ENCODE peak calls at places on chromosome 10, in four cellular contexts. T is stimulated activated CD4-positive, alpha-beta T cell treated with anti-CD3 and anti-CD28 coated beads, Interleukin-2, amount 100 ng/mL, for 48 hours; S is NCI-H446; V is activated CD4-positive, alpha-beta T cell treated with anti-CD3 and anti-CD28 coated beads, Interleukin-2, amount 10 ng/mL, durations not matched to agents 7 days and 5 days. F is an unnamed sample.

GRCh38 chr10:13709931-13710690 is 123.3 kb downstream of the PRPF18 start:
- DNase-seq in T (no peak), S (peak), V (no peak), F (no peak)

GRCh38 chr10:131870411-131870810 is 30.4 kb upstream of the PPP2R2D start:
- DNase-seq in T (no peak), S (no peak), V (no peak), F (no peak)

GRCh38 chr10:11756766-11757315 is 14.7 kb downstream of the ECHDC3 start:
- DNase-seq in T (no peak), S (no peak), V (no peak), F (no peak)

GRCh38 chr10:109988231-109988630 is 19.6 kb upstream of the ADD3 start:
- DNase-seq in T (no peak), S (no peak), V (no peak), F (no peak)

GRCh38 chr10:566241-566885 is 123.1 kb downstream of the DIP2C start:
- DNase-seq in T (no peak), S (no peak), V (no peak), F (peak)

GRCh38 chr10:48194830-48195229 is 79.7 kb downstream of the FRMPD2 start:
- DNase-seq in T (no peak), S (no peak), V (no peak), F (no peak)

GRCh38 chr10:8404721-8405120 is 350.2 kb downstream of the GATA3 start:
- DNase-seq in T (no peak), S (no peak), V (peak), F (peak)

GRCh38 chr10:19719320-19719719 is 96.9 kb upstream of the PLXDC2 start:
- DNase-seq in T (no peak), S (no peak), V (no peak), F (no peak)

GRCh38 chr10:78248651-78249464 is 215.2 kb downstream of the RPS24 start:
- DNase-seq in T (no peak), S (no peak), V (no peak), F (no peak)

GRCh38 chr10:47187592-47187991 is 112.4 kb upstream of the GDF10 start:
- DNase-seq in T (no peak), S (no peak), V (no peak), F (no peak)

GRCh38 chr10:71921319-71922027 is 42.7 kb upstream of the CHST3 start:
- DNase-seq in T (no peak), S (peak), V (no peak), F (no peak)

GRCh38 chr10:75647675-75648074 is 216.3 kb downstream of the LRMDA start:
- DNase-seq in T (no peak), S (no peak), V (no peak), F (no peak)

GRCh38 chr10:621500-621899 is 68.0 kb downstream of the DIP2C start:
- DNase-seq in T (no peak), S (no peak), V (no peak), F (no peak)

GRCh38 chr10:63603709-63604445 is 82.7 kb downstream of the REEP3 start:
- DNase-seq in T (no peak), S (no peak), V (no peak), F (peak)

GRCh38 chr10:78660446-78661106 is 408.2 kb upstream of the ZMIZ1 start:
- DNase-seq in T (no peak), S (no peak), V (no peak), F (no peak)

GRCh38 chr10:103231047-103231551 is 14.6 kb upstream of the RPEL1 start:
- DNase-seq in T (no peak), S (no peak), V (no peak), F (no peak)

GRCh38 chr10:104117839-104118323 is 4.1 kb upstream of the SFR1 start:
- DNase-seq in T (no peak), S (no peak), V (no peak), F (no peak)

GRCh38 chr10:63573068-63573697 is 52.0 kb downstream of the REEP3 start:
- DNase-seq in T (no peak), S (peak), V (no peak), F (peak)

GRCh38 chr10:24944512-24945255 is 7.7 kb downstream of the PRTFDC1 start:
- DNase-seq in T (no peak), S (peak), V (no peak), F (no peak)

GRCh38 chr10:33421789-33422188 is 87.3 kb upstream of the NRP1 start:
- DNase-seq in T (no peak), S (no peak), V (no peak), F (no peak)

GRCh38 chr10:10826125-10826524 is 191.5 kb upstream of the CELF2 start:
- DNase-seq in T (no peak), S (no peak), V (no peak), F (no peak)

GRCh38 chr10:71857934-71858890 is 7.2 kb upstream of the PSAP start:
- DNase-seq in T (no peak), S (no peak), V (no peak), F (no peak)

GRCh38 chr10:112184379-112184778 is 814 bp upstream of the GPAM start:
- DNase-seq in T (no peak), S (no peak), V (no peak), F (no peak)